ENCODE peak calls at places on chromosomes 2 and 18, in seven cellular contexts. Y is stimulated activated CD4-positive, alpha-beta T cell treated with anti-CD3 and anti-CD28 coated beads, Interleukin-1b, Interleukin-23, amount 100 ng/mL, for 1 hour; U is AML-193; V is germinal center; O is HFF-Myc; K is SW480; J is non-pigmented ciliary epithelial cell. N is an unnamed sample.

GRCh38 chr18:2901405-2901989 is 54.7 kb downstream of the EMILIN2 start:
- DNase-seq in Y (no peak), U (no peak), V (no peak), O (peak), K (no peak), J (no peak), N (no peak)

GRCh38 chr2:165627463-165627862 is 158.0 kb downstream of the CSRNP3 start:
- DNase-seq in Y (no peak), U (no peak), V (no peak), O (peak), K (no peak), J (no peak), N (no peak)

GRCh38 chr18:41599529-41599928 is 355.5 kb upstream of the PIK3C3 start:
- DNase-seq in Y (no peak), U (no peak), V (no peak), O (no peak), K (no peak), J (no peak), N (no peak)

GRCh38 chr2:51225377-51225776 is 193.4 kb upstream of the NRXN1 start:
- DNase-seq in Y (no peak), U (no peak), V (no peak), O (no peak), K (no peak), J (no peak), N (no peak)

GRCh38 chr2:28296904-28297303 is 95.8 kb upstream of the FOSL2 start:
- DNase-seq in Y (no peak), U (no peak), V (no peak), O (no peak), K (no peak), J (no peak), N (no peak)

GRCh38 chr2:99545622-99546021 is 55.8 kb upstream of the REV1 start:
- DNase-seq in Y (no peak), U (no peak), V (no peak), O (no peak), K (no peak), J (no peak), N (no peak)

GRCh38 chr2:7612969-7613368 is 695.8 kb downstream of the RNF144A start:
- DNase-seq in Y (no peak), U (no peak), V (no peak), O (no peak), K (no peak), J (peak), N (no peak)

GRCh38 chr2:70986499-70987189 is 8.0 kb downstream of the TEX261 start:
- DNase-seq in Y (no peak), U (no peak), V (no peak), O (no peak), K (no peak), J (no peak), N (no peak)

GRCh38 chr18:60485207-60485606 is 112.6 kb upstream of the MC4R start:
- DNase-seq in Y (no peak), U (no peak), V (no peak), O (no peak), K (no peak), J (no peak), N (no peak)

GRCh38 chr2:189444322-189444721 is 3.0 kb downstream of the WDR75 start:
- DNase-seq in Y (no peak), U (peak), V (no peak), O (no peak), K (no peak), J (no peak), N (no peak)

GRCh38 chr18:44869533-44869932 is 188.8 kb downstream of the SETBP1 start:
- DNase-seq in Y (no peak), U (no peak), V (no peak), O (no peak), K (no peak), J (no peak), N (no peak)

GRCh38 chr2:69464575-69464974 is 27.3 kb upstream of the NFU1 start:
- DNase-seq in Y (no peak), U (no peak), V (no peak), O (no peak), K (no peak), J (peak), N (no peak)

GRCh38 chr18:79203017-79203605 is 133.9 kb downstream of the ATP9B start:
- DNase-seq in Y (no peak), U (no peak), V (no peak), O (no peak), K (peak), J (no peak), N (no peak)

GRCh38 chr2:134457765-134458202 is 203.9 kb downstream of the MGAT5 start:
- DNase-seq in Y (no peak), U (no peak), V (no peak), O (no peak), K (no peak), J (no peak), N (no peak)

GRCh38 chr18:43534511-43534910 is 257.2 kb upstream of the SYT4 start:
- DNase-seq in Y (no peak), U (no peak), V (no peak), O (no peak), K (no peak), J (no peak), N (no peak)

GRCh38 chr2:156333274-156333950 is 891 bp upstream of the NR4A2 start:
- DNase-seq in Y (no peak), U (peak), V (no peak), O (no peak), K (peak), J (no peak), N (no peak)

GRCh38 chr2:217445726-217446125 is 557.1 kb downstream of the TNS1 start:
- DNase-seq in Y (no peak), U (no peak), V (no peak), O (no peak), K (no peak), J (no peak), N (no peak)